ENCODE peak calls at places on chromosomes 3 and 15, in nine cellular contexts. One of them, this sample, is unnamed.

GRCh38 chr3:144036498-144036897 is 64.9 kb downstream of the DIPK2A start:
- DNase-seq in esophagus muscularis mucosa: no peak
- DNase-seq in HL-60: no peak
- DNase-seq in cardiac fibroblast: no peak
- DNase-seq in uterus: no peak
- DNase-seq in PC-9: no peak
- DNase-seq in GM20000: no peak
- DNase-seq in HFFc6: no peak
- DNase-seq in LNCaP clone FGC: no peak
- DNase-seq in this sample: no peak

GRCh38 chr3:54065551-54065950 is 56.8 kb upstream of the CACNA2D3 start:
- DNase-seq in esophagus muscularis mucosa: no peak
- DNase-seq in HL-60: no peak
- DNase-seq in cardiac fibroblast: no peak
- DNase-seq in uterus: no peak
- DNase-seq in PC-9: no peak
- DNase-seq in GM20000: no peak
- DNase-seq in HFFc6: no peak
- DNase-seq in LNCaP clone FGC: no peak
- DNase-seq in this sample: no peak

GRCh38 chr3:161893972-161894371 is 397.4 kb downstream of the OTOL1 start:
- DNase-seq in esophagus muscularis mucosa: no peak
- DNase-seq in HL-60: no peak
- DNase-seq in cardiac fibroblast: peak
- DNase-seq in uterus: no peak
- DNase-seq in PC-9: no peak
- DNase-seq in GM20000: no peak
- DNase-seq in HFFc6: peak
- DNase-seq in LNCaP clone FGC: no peak
- DNase-seq in this sample: peak

GRCh38 chr15:68930268-68931022 is at the start of gene SPESP1:
- DNase-seq in esophagus muscularis mucosa: no peak
- DNase-seq in HL-60: no peak
- DNase-seq in cardiac fibroblast: peak
- DNase-seq in uterus: peak
- DNase-seq in PC-9: no peak
- DNase-seq in GM20000: no peak
- DNase-seq in HFFc6: no peak
- DNase-seq in LNCaP clone FGC: no peak
- DNase-seq in this sample: peak

GRCh38 chr15:52392008-52392687 is 96.5 kb upstream of the MYO5C start:
- DNase-seq in esophagus muscularis mucosa: no peak
- DNase-seq in HL-60: no peak
- DNase-seq in cardiac fibroblast: peak
- DNase-seq in uterus: no peak
- DNase-seq in PC-9: peak
- DNase-seq in GM20000: no peak
- DNase-seq in HFFc6: peak
- DNase-seq in LNCaP clone FGC: no peak
- DNase-seq in this sample: peak

GRCh38 chr15:63834500-63835210 is 907 bp upstream of the HERC1 start:
- DNase-seq in esophagus muscularis mucosa: no peak
- DNase-seq in HL-60: no peak
- DNase-seq in cardiac fibroblast: no peak
- DNase-seq in uterus: no peak
- DNase-seq in PC-9: no peak
- DNase-seq in GM20000: no peak
- DNase-seq in HFFc6: no peak
- DNase-seq in LNCaP clone FGC: no peak
- DNase-seq in this sample: no peak

GRCh38 chr3:151835751-151836550 is 22.0 kb downstream of the AADAC start:
- DNase-seq in esophagus muscularis mucosa: no peak
- DNase-seq in HL-60: no peak
- DNase-seq in cardiac fibroblast: peak
- DNase-seq in uterus: no peak
- DNase-seq in PC-9: no peak
- DNase-seq in GM20000: no peak
- DNase-seq in HFFc6: peak
- DNase-seq in LNCaP clone FGC: no peak
- DNase-seq in this sample: no peak

GRCh38 chr3:193637831-193638230 is 44.8 kb downstream of the OPA1 start:
- DNase-seq in esophagus muscularis mucosa: no peak
- DNase-seq in HL-60: no peak
- DNase-seq in cardiac fibroblast: peak
- DNase-seq in uterus: no peak
- DNase-seq in PC-9: no peak
- DNase-seq in GM20000: no peak
- DNase-seq in HFFc6: no peak
- DNase-seq in LNCaP clone FGC: no peak
- DNase-seq in this sample: no peak

GRCh38 chr3:27696906-27697305 is 25.2 kb downstream of the EOMES start:
- DNase-seq in esophagus muscularis mucosa: no peak
- DNase-seq in HL-60: no peak
- DNase-seq in cardiac fibroblast: peak
- DNase-seq in uterus: no peak
- DNase-seq in PC-9: peak
- DNase-seq in GM20000: no peak
- DNase-seq in HFFc6: no peak
- DNase-seq in LNCaP clone FGC: no peak
- DNase-seq in this sample: no peak

GRCh38 chr3:24519368-24520100 is 24.9 kb upstream of the THRB start:
- DNase-seq in esophagus muscularis mucosa: no peak
- DNase-seq in HL-60: no peak
- DNase-seq in cardiac fibroblast: peak
- DNase-seq in uterus: no peak
- DNase-seq in PC-9: no peak
- DNase-seq in GM20000: peak
- DNase-seq in HFFc6: no peak
- DNase-seq in LNCaP clone FGC: no peak
- DNase-seq in this sample: no peak

GRCh38 chr15:52290800-52291199 is 4.8 kb downstream of the MYO5C start:
- DNase-seq in esophagus muscularis mucosa: no peak
- DNase-seq in HL-60: no peak
- DNase-seq in cardiac fibroblast: no peak
- DNase-seq in uterus: no peak
- DNase-seq in PC-9: no peak
- DNase-seq in GM20000: no peak
- DNase-seq in HFFc6: no peak
- DNase-seq in LNCaP clone FGC: no peak
- DNase-seq in this sample: no peak

GRCh38 chr3:197525706-197526105 is 30.1 kb downstream of the BDH1 start:
- DNase-seq in esophagus muscularis mucosa: no peak
- DNase-seq in HL-60: no peak
- DNase-seq in cardiac fibroblast: peak
- DNase-seq in uterus: no peak
- DNase-seq in PC-9: no peak
- DNase-seq in GM20000: no peak
- DNase-seq in HFFc6: peak
- DNase-seq in LNCaP clone FGC: no peak
- DNase-seq in this sample: no peak

GRCh38 chr15:97890307-97890706 is 70.2 kb upstream of the ARRDC4 start:
- DNase-seq in esophagus muscularis mucosa: no peak
- DNase-seq in HL-60: no peak
- DNase-seq in cardiac fibroblast: no peak
- DNase-seq in uterus: no peak
- DNase-seq in PC-9: no peak
- DNase-seq in GM20000: no peak
- DNase-seq in HFFc6: no peak
- DNase-seq in LNCaP clone FGC: no peak
- DNase-seq in this sample: no peak
- TF ChIP-seq CTCF in esophagus muscularis mucosa: no peak
- TF ChIP-seq CTCF in HL-60: no peak
- TF ChIP-seq CTCF in cardiac fibroblast: no peak
- TF ChIP-seq CTCF in uterus: no peak
- TF ChIP-seq CTCF in PC-9: no peak
- TF ChIP-seq CTCF in GM20000: no peak
- TF ChIP-seq CTCF in HFFc6: no peak
- TF ChIP-seq CTCF in LNCaP clone FGC: no peak
- TF ChIP-seq CTCF in this sample: no peak

DNA sequence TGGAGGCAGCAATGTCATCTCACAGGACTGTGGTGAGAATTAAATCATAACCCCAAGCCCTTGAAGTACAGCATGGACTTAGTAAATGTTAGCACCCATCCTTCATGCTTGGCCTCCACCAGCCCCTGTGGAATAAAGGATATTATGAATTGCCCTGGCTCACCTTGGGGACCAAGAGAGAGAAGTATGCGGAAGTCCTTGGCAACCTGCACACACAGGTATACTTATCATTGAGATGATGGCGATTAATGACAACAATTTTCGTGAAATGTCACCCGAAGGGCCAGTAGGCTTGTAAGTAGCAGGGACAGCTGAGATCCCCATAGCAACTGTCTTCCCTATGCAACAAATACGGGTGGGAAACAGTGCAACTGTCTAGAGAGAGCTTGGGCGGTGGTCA is 102.0 kb downstream of the FAM43A start:
- DNase-seq in esophagus muscularis mucosa: no peak
- DNase-seq in HL-60: no peak
- DNase-seq in cardiac fibroblast: no peak
- DNase-seq in uterus: no peak
- DNase-seq in PC-9: no peak
- DNase-seq in GM20000: no peak
- DNase-seq in HFFc6: no peak
- DNase-seq in LNCaP clone FGC: no peak
- DNase-seq in this sample: no peak
- TF ChIP-seq CTCF in esophagus muscularis mucosa: no peak
- TF ChIP-seq CTCF in HL-60: no peak
- TF ChIP-seq CTCF in cardiac fibroblast: no peak
- TF ChIP-seq CTCF in uterus: no peak
- TF ChIP-seq CTCF in PC-9: no peak
- TF ChIP-seq CTCF in GM20000: no peak
- TF ChIP-seq CTCF in HFFc6: no peak
- TF ChIP-seq CTCF in LNCaP clone FGC: no peak
- TF ChIP-seq CTCF in this sample: no peak

GRCh38 chr3:41794748-41795589 is 166.9 kb downstream of the ULK4 start:
- DNase-seq in esophagus muscularis mucosa: no peak
- DNase-seq in HL-60: no peak
- DNase-seq in cardiac fibroblast: no peak
- DNase-seq in uterus: no peak
- DNase-seq in PC-9: no peak
- DNase-seq in GM20000: no peak
- DNase-seq in HFFc6: no peak
- DNase-seq in LNCaP clone FGC: no peak
- DNase-seq in this sample: no peak

GRCh38 chr3:41792806-41793205 is 169.1 kb downstream of the ULK4 start:
- DNase-seq in esophagus muscularis mucosa: no peak
- DNase-seq in HL-60: no peak
- DNase-seq in cardiac fibroblast: no peak
- DNase-seq in uterus: no peak
- DNase-seq in PC-9: no peak
- DNase-seq in GM20000: no peak
- DNase-seq in HFFc6: no peak
- DNase-seq in LNCaP clone FGC: no peak
- DNase-seq in this sample: no peak
- TF ChIP-seq CTCF in esophagus muscularis mucosa: no peak
- TF ChIP-seq CTCF in HL-60: no peak
- TF ChIP-seq CTCF in cardiac fibroblast: no peak
- TF ChIP-seq CTCF in uterus: no peak
- TF ChIP-seq CTCF in PC-9: no peak
- TF ChIP-seq CTCF in GM20000: no peak
- TF ChIP-seq CTCF in HFFc6: no peak
- TF ChIP-seq CTCF in LNCaP clone FGC: no peak
- TF ChIP-seq CTCF in this sample: no peak

GRCh38 chr3:127857270-127857801 is 35.0 kb upstream of the MGLL start:
- DNase-seq in esophagus muscularis mucosa: peak
- DNase-seq in HL-60: no peak
- DNase-seq in cardiac fibroblast: peak
- DNase-seq in uterus: no peak
- DNase-seq in PC-9: no peak
- DNase-seq in GM20000: peak
- DNase-seq in HFFc6: no peak
- DNase-seq in LNCaP clone FGC: no peak
- DNase-seq in this sample: no peak
- TF ChIP-seq CTCF in esophagus muscularis mucosa: no peak
- TF ChIP-seq CTCF in HL-60: no peak
- TF ChIP-seq CTCF in cardiac fibroblast: no peak
- TF ChIP-seq CTCF in uterus: no peak
- TF ChIP-seq CTCF in PC-9: no peak
- TF ChIP-seq CTCF in GM20000: no peak
- TF ChIP-seq CTCF in HFFc6: no peak
- TF ChIP-seq CTCF in LNCaP clone FGC: no peak
- TF ChIP-seq CTCF in this sample: peak

GRCh38 chr15:24269923-24270322 is 405.7 kb upstream of the NPAP1 start:
- DNase-seq in esophagus muscularis mucosa: no peak
- DNase-seq in HL-60: no peak
- DNase-seq in cardiac fibroblast: no peak
- DNase-seq in uterus: no peak
- DNase-seq in PC-9: no peak
- DNase-seq in GM20000: no peak
- DNase-seq in HFFc6: no peak
- DNase-seq in LNCaP clone FGC: no peak
- DNase-seq in this sample: no peak

GRCh38 chr15:24269166-24269571 is 406.4 kb upstream of the NPAP1 start:
- DNase-seq in esophagus muscularis mucosa: no peak
- DNase-seq in HL-60: no peak
- DNase-seq in cardiac fibroblast: no peak
- DNase-seq in uterus: no peak
- DNase-seq in PC-9: no peak
- DNase-seq in GM20000: no peak
- DNase-seq in HFFc6: no peak
- DNase-seq in LNCaP clone FGC: peak
- DNase-seq in this sample: no peak
- TF ChIP-seq CTCF in esophagus muscularis mucosa: no peak
- TF ChIP-seq CTCF in HL-60: no peak
- TF ChIP-seq CTCF in cardiac fibroblast: no peak
- TF ChIP-seq CTCF in uterus: no peak
- TF ChIP-seq CTCF in PC-9: no peak
- TF ChIP-seq CTCF in GM20000: no peak
- TF ChIP-seq CTCF in HFFc6: no peak
- TF ChIP-seq CTCF in LNCaP clone FGC: no peak
- TF ChIP-seq CTCF in this sample: no peak

This sample was measured in BJ.